ENCODE peak calls at places on chromosomes 4 and X, in eight cellular contexts. P is body of pancreas; T is T-helper 1 cell; K is M059J; I is NCI-H1092; A is NCI-H2171; F is left cardiac atrium; B is effector memory CD4-positive, alpha-beta T cell. H is an unnamed sample.

GRCh38 chr4:162891788-162892707 is 274.6 kb downstream of the NAF1 start:
- DNase-seq in P (no peak), T (no peak), K (peak), I (no peak), A (no peak), F (no peak), B (no peak), H (no peak)

GRCh38 chr4:183080372-183081115 is 18.5 kb upstream of the WWC2 start:
- DNase-seq in P (no peak), T (no peak), K (no peak), I (no peak), A (no peak), F (no peak), B (no peak), H (no peak)

GRCh38 chrX:144333429-144333828 is 449.6 kb downstream of the UBE2NL start:
- DNase-seq in P (no peak), T (no peak), K (no peak), I (no peak), A (no peak), F (no peak), B (no peak), H (no peak)

GRCh38 chr4:151302432-151302831 is 23.0 kb downstream of the SH3D19 start:
- DNase-seq in P (no peak), T (no peak), K (peak), I (no peak), A (no peak), F (no peak), B (no peak), H (no peak)

GRCh38 chrX:26083093-26083492 is 55.0 kb upstream of the MAGEB18 start:
- DNase-seq in P (no peak), T (no peak), K (no peak), I (no peak), A (no peak), F (no peak), B (no peak), H (no peak)

GRCh38 chr4:56995525-56995924 is 16.8 kb downstream of the POLR2B start:
- DNase-seq in P (peak), T (no peak), K (peak), I (peak), A (no peak), F (peak), B (no peak), H (peak)

GRCh38 chrX:144275403-144275802 is 391.5 kb downstream of the UBE2NL start:
- DNase-seq in P (peak), T (no peak), K (no peak), I (peak), A (peak), F (no peak), B (no peak), H (peak)

GRCh38 chr4:128471576-128471975 is 184.0 kb upstream of the PGRMC2 start:
- DNase-seq in P (no peak), T (no peak), K (peak), I (no peak), A (no peak), F (no peak), B (no peak), H (no peak)

GRCh38 chr4:61443813-61444510 is 243.8 kb downstream of the ADGRL3 start:
- DNase-seq in P (no peak), T (no peak), K (no peak), I (no peak), A (no peak), F (no peak), B (no peak), H (no peak)

GRCh38 chrX:79080131-79080530 is 64.4 kb upstream of the GPR174 start:
- DNase-seq in P (no peak), T (no peak), K (peak), I (no peak), A (no peak), F (no peak), B (no peak), H (no peak)

H was measured in LNCaP clone FGC.